ENCODE peak calls at places on chromosomes 3 and 15, in six cellular contexts. T, D, Y, I, V and O are unnamed samples.

GRCh38 chr3:189766416-189766815 is 135.2 kb downstream of the TP63 start:
- DNase-seq in T (no peak), D (no peak), Y (peak), I (no peak), V (no peak), O (no peak)

GRCh38 chr3:33372218-33373081 is 67.8 kb downstream of the UBP1 start:
- DNase-seq in T (no peak), D (no peak), Y (peak), I (no peak), V (peak), O (peak)

GRCh38 chr3:9730747-9731205 is 759 bp upstream of the BRPF1 start:
- DNase-seq in T (no peak), D (no peak), Y (no peak), I (no peak), V (no peak), O (no peak)

GRCh38 chr15:40982855-40983254 is 29.6 kb downstream of the CHAC1 start:
- DNase-seq in T (no peak), D (no peak), Y (peak), I (no peak), V (no peak), O (peak)

GRCh38 chr3:49607796-49608195 is 53.5 kb downstream of the BSN start:
- DNase-seq in T (no peak), D (no peak), Y (no peak), I (peak), V (no peak), O (no peak)

GRCh38 chr3:20008646-20009045 is 3.4 kb downstream of the PP2D1 start:
- DNase-seq in T (no peak), D (no peak), Y (no peak), I (no peak), V (no peak), O (no peak)

GRCh38 chr15:92466834-92467233 is 73.2 kb downstream of the ST8SIA2 start:
- DNase-seq in T (no peak), D (no peak), Y (no peak), I (no peak), V (no peak), O (no peak)

GRCh38 chr15:61660579-61660978 is 399.7 kb downstream of the VPS13C start:
- DNase-seq in T (no peak), D (no peak), Y (peak), I (no peak), V (no peak), O (peak)

GRCh38 chr3:135982922-135983581 is 17.5 kb downstream of the PPP2R3A start:
- DNase-seq in T (no peak), D (no peak), Y (peak), I (no peak), V (no peak), O (peak)

GRCh38 chr15:57401546-57401945 is 25.2 kb downstream of the CGNL1 start:
- DNase-seq in T (no peak), D (no peak), Y (no peak), I (no peak), V (no peak), O (peak)

GRCh38 chr15:36344887-36345286 is 234.5 kb upstream of the CDIN1 start:
- DNase-seq in T (no peak), D (no peak), Y (no peak), I (no peak), V (no peak), O (no peak)

GRCh38 chr15:87716422-87716821 is 540.1 kb downstream of the NTRK3 start:
- DNase-seq in T (no peak), D (no peak), Y (no peak), I (no peak), V (no peak), O (no peak)